ENCODE peak calls at places on chromosomes 13 and 19, in ten cellular contexts. W is heart left ventricle, V is HepG2, U is gastrocnemius medialis, Z is ovary, P is IMR-90, J is Peyer's patch, G is A549, C is breast epithelium, S is right lobe of liver. D is an unnamed sample. For H3K4me1, the result is how much of the 10 kb centered on the place peaks cover.

GRCh38 chr13:46479691-46480090 is 73.3 kb upstream of the LRCH1 start:
- DNase-seq in W (no peak), V (no peak), U (no peak), Z (no peak), P (no peak), J (no peak), G (no peak), C (no peak), S (no peak), D (no peak)

GRCh38 chr19:9673912-9674668 is 810 bp downstream of the ZNF562 start:
- DNase-seq in W (no peak), V (peak), U (no peak), Z (no peak), P (peak), J (no peak), G (no peak), C (no peak), S (no peak), D (no peak)

GRCh38 chr13:44516771-44517170 is 59.4 kb downstream of the TSC22D1 start:
- DNase-seq in W (no peak), V (no peak), U (no peak), Z (no peak), P (no peak), J (no peak), G (no peak), C (no peak), S (no peak), D (no peak)

GRCh38 chr19:48490980-48491792 is 20.4 kb downstream of the LMTK3 start:
- DNase-seq in W (no peak), V (no peak), U (no peak), Z (peak), P (no peak), J (peak), G (peak), C (peak), S (no peak), D (peak)

GRCh38 chr13:44024496-44025155 is 144.9 kb downstream of the LACC1 start:
- DNase-seq in W (no peak), V (no peak), U (no peak), Z (no peak), P (no peak), J (no peak), G (no peak), C (no peak), S (no peak), D (no peak)

GRCh38 chr19:3849092-3849491 is 19.7 kb downstream of the ZFR2 start:
- DNase-seq in W (no peak), V (peak), U (no peak), Z (no peak), P (no peak), J (no peak), G (no peak), C (no peak), S (no peak), D (no peak)

GRCh38 chr13:99039718-99040280 is 61.9 kb upstream of the DOCK9 start:
- DNase-seq in W (no peak), V (no peak), U (no peak), Z (no peak), P (no peak), J (no peak), G (no peak), C (no peak), S (no peak), D (no peak)

GRCh38 chr19:1651548-1652394 is 644 bp downstream of the TCF3 start:
- DNase-seq in W (peak), V (no peak), U (no peak), Z (peak), P (peak), J (peak), G (peak), C (peak), S (peak), D (peak)

GRCh38 chr13:107545946-107546502 is 669.3 kb downstream of the LIG4 start:
- DNase-seq in W (no peak), V (no peak), U (no peak), Z (no peak), P (no peak), J (no peak), G (no peak), C (no peak), S (no peak), D (no peak)

GRCh38 chr19:54576411-54576976 is 2.9 kb downstream of the LILRA2 start:
- DNase-seq in W (no peak), V (no peak), U (no peak), Z (no peak), P (no peak), J (no peak), G (no peak), C (no peak), S (no peak), D (no peak)

GRCh38 chr13:41017153-41017552 is 2.0 kb downstream of the ELF1 start:
- DNase-seq in W (no peak), V (no peak), U (no peak), Z (no peak), P (no peak), J (no peak), G (no peak), C (peak), S (no peak), D (peak)

GRCh38 chr13:101289764-101290163 is 126.5 kb downstream of the NALCN start:
- DNase-seq in W (no peak), V (no peak), U (no peak), Z (no peak), P (peak), J (no peak), G (no peak), C (no peak), S (no peak), D (peak)

GRCh38 chr13:88461272-88462009 is 790.3 kb downstream of the SLITRK5 start:
- DNase-seq in W (no peak), V (no peak), U (no peak), Z (no peak), P (no peak), J (no peak), G (no peak), C (no peak), S (no peak), D (no peak)

GRCh38 chr13:79282976-79283375 is 123.1 kb downstream of the RBM26 start:
- DNase-seq in W (no peak), V (peak), U (no peak), Z (no peak), P (no peak), J (no peak), G (no peak), C (no peak), S (no peak), D (no peak)

GRCh38 chr19:54162241-54162805 is 2.8 kb upstream of the LENG1 start:
- DNase-seq in W (peak), V (no peak), U (peak), Z (peak), P (peak), J (peak), G (peak), C (peak), S (peak), D (peak)

GRCh38 chr19:58381460-58382220 is 810 bp upstream of the ZNF837 start:
- DNase-seq in W (peak), V (no peak), U (no peak), Z (no peak), P (no peak), J (no peak), G (no peak), C (no peak), S (no peak), D (no peak)

GRCh38 chr13:50187352-50188029 is 172.2 kb downstream of the KCNRG start:
- DNase-seq in W (no peak), V (peak), U (no peak), Z (no peak), P (no peak), J (no peak), G (no peak), C (no peak), S (no peak), D (no peak)

GRCh38 chr13:31016342-31017325 is 84.2 kb downstream of the TEX26 start:
- DNase-seq in W (no peak), V (no peak), U (no peak), Z (no peak), P (no peak), J (no peak), G (no peak), C (no peak), S (no peak), D (no peak)

GRCh38 chr19:44647144-44647543 is 3.4 kb downstream of the PVR start:
- DNase-seq in W (no peak), V (no peak), U (peak), Z (no peak), P (no peak), J (peak), G (no peak), C (no peak), S (peak), D (no peak)

GRCh38 chr13:81745391-81745790 is 1404.5 kb upstream of the SPRY2 start:
- DNase-seq in W (no peak), V (no peak), U (no peak), Z (no peak), P (no peak), J (no peak), G (no peak), C (no peak), S (no peak), D (no peak)

GRCh38 chr13:49341941-49342340 is 94.2 kb downstream of the CDADC1 start:
- DNase-seq in W (no peak), V (no peak), U (no peak), Z (no peak), P (no peak), J (no peak), G (no peak), C (no peak), S (no peak), D (no peak)

GRCh38 chr13:22162889-22163288 is 492.0 kb downstream of the FGF9 start:
- DNase-seq in W (no peak), V (no peak), U (no peak), Z (no peak), P (no peak), J (no peak), G (no peak), C (no peak), S (no peak), D (no peak)

GRCh38 chr19:51460164-51460992 is 2.1 kb upstream of the SIGLEC8 start:
- DNase-seq in W (no peak), V (peak), U (no peak), Z (no peak), P (peak), J (no peak), G (no peak), C (no peak), S (no peak), D (no peak)

GRCh38 chr19:11560404-11560988 is 1.5 kb upstream of the ELOF1 start:
- DNase-seq in W (no peak), V (peak), U (no peak), Z (peak), P (peak), J (no peak), G (no peak), C (no peak), S (no peak), D (no peak)

GRCh38 chr13:74070065-74070464 is 64.1 kb downstream of the KLF12 start:
- DNase-seq in W (no peak), V (no peak), U (no peak), Z (no peak), P (no peak), J (no peak), G (no peak), C (no peak), S (no peak), D (no peak)

GRCh38 chr19:7902796-7903243 is 857 bp upstream of the MAP2K7 start:
- DNase-seq in W (no peak), V (no peak), U (no peak), Z (no peak), P (no peak), J (no peak), G (no peak), C (no peak), S (peak), D (peak)

GRCh38 chr13:34967851-34968562 is 25.9 kb downstream of the NBEA start:
- DNase-seq in W (no peak), V (no peak), U (no peak), Z (no peak), P (no peak), J (no peak), G (no peak), C (no peak), S (no peak), D (no peak)

GRCh38 chr13:68128297-68128915 is 898.3 kb upstream of the PCDH9 start:
- DNase-seq in W (no peak), V (no peak), U (no peak), Z (no peak), P (no peak), J (no peak), G (no peak), C (no peak), S (no peak), D (no peak)

GRCh38 chr13:81929988-81930387 is 1589.1 kb upstream of the SPRY2 start:
- DNase-seq in W (no peak), V (peak), U (no peak), Z (no peak), P (no peak), J (no peak), G (no peak), C (no peak), S (no peak), D (no peak)

GRCh38 chr13:33817513-33817842 is 471 bp upstream of the RFC3 start:
- DNase-seq in W (no peak), V (no peak), U (no peak), Z (no peak), P (peak), J (no peak), G (no peak), C (no peak), S (no peak), D (no peak)
- H3K4me1 ChIP-seq in W (under half), V (half or more), U (under half), Z (under half), P (under half), J (under half), G (under half), C (under half), S (under half), D (under half)

GRCh38 chr19:35754365-35755139 is 2.3 kb downstream of the HSPB6 start:
- DNase-seq in W (no peak), V (no peak), U (no peak), Z (peak), P (no peak), J (no peak), G (no peak), C (no peak), S (no peak), D (no peak)
- H3K4me3 ChIP-seq in W (no peak), V (no peak), U (peak), Z (peak), P (no peak), J (no peak), G (no peak), C (peak), S (no peak), D (no peak)

GRCh38 chr13:97768134-97768533 is 185.3 kb upstream of the IPO5 start:
- DNase-seq in W (no peak), V (no peak), U (no peak), Z (no peak), P (no peak), J (no peak), G (no peak), C (no peak), S (no peak), D (no peak)

GRCh38 chr13:97762141-97762540 is 191.3 kb upstream of the IPO5 start:
- DNase-seq in W (no peak), V (no peak), U (no peak), Z (no peak), P (no peak), J (no peak), G (no peak), C (no peak), S (no peak), D (no peak)

GRCh38 chr13:97766749-97767148 is 186.7 kb upstream of the IPO5 start:
- DNase-seq in W (no peak), V (no peak), U (no peak), Z (no peak), P (no peak), J (no peak), G (no peak), C (no peak), S (no peak), D (no peak)
- TF ChIP-seq POLR2A in W (no peak), V (no peak), U (no peak), Z (no peak), P (no peak), J (no peak), G (no peak), C (no peak), S (no peak), D (no peak)

DNA sequence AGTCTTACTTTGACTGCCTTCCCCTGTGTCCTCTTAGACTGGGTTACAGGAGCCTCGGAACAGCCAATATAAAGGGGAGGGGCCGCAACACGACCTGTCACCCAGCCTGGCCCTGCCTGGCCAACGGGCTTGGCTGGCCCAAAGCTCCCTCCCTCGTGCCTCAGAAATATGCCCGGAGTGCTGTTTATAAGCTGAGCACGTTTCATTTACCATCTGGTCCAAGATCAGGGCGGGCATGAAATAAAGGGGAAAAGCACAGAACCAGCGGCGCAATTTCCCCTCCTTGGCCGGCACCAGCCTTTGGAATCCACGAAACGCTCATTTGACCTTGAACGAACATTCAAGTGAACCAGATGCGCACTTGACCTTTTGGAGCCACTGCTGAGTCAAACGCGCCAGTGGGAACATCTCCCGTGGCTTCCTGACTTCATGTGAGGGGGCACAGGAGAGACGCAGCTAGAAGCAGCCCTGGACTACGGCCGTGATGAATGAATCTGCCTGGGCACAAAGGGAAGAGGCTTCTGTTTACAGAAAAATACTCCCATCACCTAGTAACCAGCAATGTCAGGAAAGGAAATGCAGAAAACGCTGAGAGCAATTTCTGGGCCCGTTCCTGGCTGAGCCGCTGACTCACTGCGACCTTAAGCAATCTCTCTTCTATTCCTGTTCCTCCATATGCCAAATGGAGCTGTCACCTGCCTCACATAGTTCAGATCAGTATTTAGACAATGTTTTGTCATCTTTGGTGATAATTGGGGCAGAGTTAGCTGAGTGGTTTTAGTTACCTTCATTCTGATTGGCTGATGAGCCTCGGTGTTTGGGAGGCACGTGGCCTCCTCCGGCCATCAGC is 53.3 kb downstream of the RFX2 start:
- DNase-seq in W (no peak), V (peak), U (peak), Z (peak), P (peak), J (peak), G (peak), C (peak), S (no peak), D (no peak)
- H3K4me1 ChIP-seq in W (under half), V (under half), U (under half), Z (under half), P (under half), J (under half), G (under half), C (under half), S (under half), D (half or more)

GRCh38 chr13:110311721-110312668 is 4.9 kb downstream of the COL4A2 start:
- DNase-seq in W (no peak), V (no peak), U (no peak), Z (no peak), P (no peak), J (no peak), G (no peak), C (peak), S (no peak), D (no peak)
- H3K4me3 ChIP-seq in W (peak), V (no peak), U (peak), Z (peak), P (no peak), J (no peak), G (no peak), C (peak), S (no peak), D (no peak)

DNA sequence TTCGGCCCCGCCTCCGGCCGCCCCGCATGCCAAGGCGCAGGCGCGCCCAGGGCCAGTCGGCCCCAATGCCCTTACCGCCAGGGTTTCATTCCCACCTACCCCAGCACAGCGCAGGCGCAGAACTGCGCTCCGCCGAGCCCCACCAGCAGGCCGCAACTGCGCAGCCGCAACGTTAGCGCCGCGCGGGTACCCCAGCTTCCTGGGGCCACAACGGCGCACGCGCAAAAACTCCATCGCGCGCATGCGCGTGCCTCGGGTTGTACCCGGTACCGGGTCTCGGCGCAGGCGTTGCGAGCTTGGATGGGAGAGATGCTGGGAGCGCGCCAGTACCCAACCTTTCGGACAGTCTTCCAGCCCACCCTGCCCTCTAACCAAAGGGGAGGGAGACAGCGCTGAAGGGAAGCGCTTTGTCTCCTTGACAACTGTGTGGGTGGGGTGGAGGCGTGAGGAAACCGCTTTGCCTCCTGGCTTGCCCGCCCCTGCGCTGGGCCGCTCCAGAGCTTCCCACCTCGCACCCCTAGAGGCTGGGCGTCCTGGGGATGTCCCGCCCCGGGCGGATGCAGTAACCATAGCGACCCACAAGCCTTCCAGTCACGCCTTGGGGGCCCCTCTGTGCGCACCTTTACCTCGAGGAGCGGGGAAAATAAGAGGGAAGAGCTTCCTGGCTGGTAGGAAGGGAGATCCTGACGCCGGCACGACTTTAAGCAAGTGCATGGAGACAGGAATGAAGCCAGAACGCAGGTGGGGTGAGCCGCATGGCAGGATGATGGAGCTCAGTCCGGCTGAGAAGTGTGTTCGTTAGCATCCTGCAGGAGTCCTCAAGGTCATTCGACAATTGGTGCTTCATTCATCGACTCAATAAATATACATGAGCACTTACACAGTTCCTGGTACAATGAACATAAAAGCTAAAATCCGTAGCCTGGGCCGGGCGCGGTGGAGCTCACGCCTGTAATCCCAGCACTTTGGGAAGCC is 525 bp upstream of the MYPOP start:
- DNase-seq in W (peak), V (peak), U (peak), Z (peak), P (peak), J (peak), G (peak), C (peak), S (peak), D (peak)
- TF ChIP-seq POLR2A in W (peak), V (peak), U (peak), Z (peak), P (no peak), J (peak), G (peak), C (peak), S (peak), D (peak)

GRCh38 chr13:51249767-51250741 is 27.9 kb downstream of the FAM124A start:
- DNase-seq in W (no peak), V (peak), U (no peak), Z (no peak), P (no peak), J (no peak), G (peak), C (no peak), S (no peak), D (no peak)
- H3K4me1 ChIP-seq in W (under half), V (under half), U (under half), Z (under half), P (under half), J (under half), G (under half), C (under half), S (under half), D (under half)

DNA sequence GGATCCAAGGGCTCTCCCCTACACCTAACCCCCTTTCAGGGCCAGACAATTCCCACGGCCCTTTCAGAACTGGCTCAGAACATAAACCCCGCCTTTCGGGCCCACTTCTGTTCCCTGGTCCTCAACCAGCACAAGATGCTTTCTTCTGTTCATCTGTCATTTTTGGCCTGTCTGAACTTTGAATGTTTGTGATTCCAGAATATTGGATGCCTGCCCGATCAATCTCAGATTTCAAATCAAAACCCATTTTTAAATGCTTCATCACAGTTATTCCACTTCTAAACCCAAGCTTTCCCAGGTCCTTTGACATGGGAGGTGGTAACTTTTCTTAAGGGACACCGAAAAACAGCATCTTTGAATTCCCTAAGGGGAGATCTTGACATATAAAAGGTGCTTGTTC is 167.2 kb downstream of the USP12 start:
- DNase-seq in W (no peak), V (no peak), U (no peak), Z (no peak), P (peak), J (no peak), G (no peak), C (no peak), S (no peak), D (peak)
- H3K4me3 ChIP-seq in W (no peak), V (no peak), U (no peak), Z (no peak), P (no peak), J (no peak), G (no peak), C (no peak), S (no peak), D (no peak)